ENCODE peak calls at places on chromosomes 5 and 9, in nine cellular contexts. J is stomach, G is adrenal gland, F is esophagus squamous epithelium, Z is tibial nerve, K is heart left ventricle, T is H54, A is sigmoid colon, H is lower leg skin. W is an unnamed sample.

GRCh38 chr9:127698985-127699670 is 7.7 kb upstream of the CFAP157 start:
- DNase-seq in A (peak; percentile 99), T (no peak), K (peak; percentile 98), J (peak; percentile 96), G (peak; percentile 99), H (peak; percentile 98), Z (peak; percentile 96), F (peak; percentile 84), W (peak; percentile 88)

GRCh38 chr9:79425840-79426239 is 145.9 kb upstream of the TLE4 start:
- DNase-seq in Z (no peak), A (no peak), H (no peak), J (no peak), T (no peak), G (no peak), F (no peak), K (no peak), W (no peak)

GRCh38 chr9:134253596-134254205 is 72.6 kb upstream of the RXRA start:
- DNase-seq in T (no peak), F (no peak), Z (no peak), G (peak; percentile 55), K (no peak), A (no peak), H (no peak), J (no peak), W (no peak)

GRCh38 chr5:97471951-97472350 is 288.9 kb upstream of the RIOK2 start:
- DNase-seq in J (no peak), T (no peak), F (no peak), K (no peak), Z (no peak), G (no peak), A (no peak), H (no peak), W (no peak)

GRCh38 chr9:125758986-125759811 is 12.0 kb downstream of the PBX3 start:
- DNase-seq in T (no peak), K (peak; percentile 31), F (no peak), A (peak; percentile 66), H (no peak), Z (no peak), G (peak; percentile 25), J (no peak), W (no peak)

GRCh38 chr5:83714780-83715179 is 5.9 kb downstream of the HAPLN1 start:
- DNase-seq in K (no peak), F (no peak), Z (no peak), J (no peak), G (no peak), A (no peak), H (no peak), T (no peak), W (no peak)

GRCh38 chr9:77751341-77752091 is 103.4 kb upstream of the GNA14 start:
- DNase-seq in G (peak; percentile 19), F (no peak), J (no peak), K (no peak), A (no peak), H (no peak), Z (no peak), T (peak; percentile 35), W (no peak)

GRCh38 chr9:14322211-14323082 is 8.5 kb upstream of the NFIB start:
- DNase-seq in Z (peak; percentile 86), T (peak; percentile 77), J (peak; percentile 94), K (peak; percentile 96), A (peak; percentile 96), H (peak; percentile 88), F (peak; percentile 54), G (peak; percentile 91), W (peak; percentile 66)

GRCh38 chr5:118875131-118875530 is 113.2 kb downstream of the DTWD2 start:
- DNase-seq in Z (no peak), G (no peak), T (no peak), A (no peak), K (no peak), F (no peak), J (no peak), H (no peak), W (no peak)

GRCh38 chr9:124262596-124263045 is 4.9 kb downstream of the NEK6 start:
- DNase-seq in Z (no peak), A (no peak), T (no peak), H (no peak), J (no peak), F (no peak), G (no peak), K (no peak), W (no peak)

GRCh38 chr5:159105318-159106053 is 5.8 kb upstream of the EBF1 start:
- DNase-seq in J (no peak), K (peak; percentile 21), F (no peak), G (no peak), H (no peak), Z (no peak), T (no peak), A (no peak), W (no peak)

GRCh38 chr5:16192311-16192710 is 12.7 kb upstream of the MARCHF11 start:
- DNase-seq in F (no peak), K (no peak), T (no peak), Z (no peak), A (no peak), H (no peak), G (no peak), J (no peak), W (no peak)

GRCh38 chr9:33813712-33814641 is 3.0 kb upstream of the UBE2R2 start:
- DNase-seq in J (no peak), H (no peak), Z (no peak), T (peak; percentile 62), A (no peak), G (no peak), K (no peak), F (no peak), W (no peak)

DNA sequence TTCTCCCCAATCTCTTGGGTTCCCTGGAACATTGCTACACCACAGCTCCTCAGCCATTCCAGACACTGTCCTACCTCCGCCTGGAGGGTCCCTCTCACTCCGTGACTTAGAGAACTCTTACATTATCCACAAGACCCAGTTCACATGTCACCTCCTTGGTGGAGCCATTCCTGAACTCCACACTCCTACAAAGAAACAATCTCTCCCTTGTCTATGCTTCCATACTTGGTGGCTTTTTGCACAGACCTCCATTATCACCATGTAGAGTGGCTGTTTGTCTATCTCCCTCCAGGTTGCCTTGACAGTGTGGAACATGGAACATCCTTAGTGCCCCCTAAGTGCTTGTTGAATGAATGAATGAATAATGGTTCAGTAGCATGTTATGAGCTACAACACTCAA is 105.9 kb downstream of the PAX5 start:
- DNase-seq in T (no peak), Z (no peak), H (no peak), A (no peak), F (no peak), G (no peak), J (no peak), K (no peak), W (no peak)
- TF ChIP-seq POLR2A in T (no peak), Z (no peak), H (no peak), A (no peak), F (no peak), G (no peak), J (no peak), K (no peak), W (peak; percentile 48)

GRCh38 chr9:120480707-120481106 is 99.3 kb downstream of the CDK5RAP2 start:
- DNase-seq in Z (no peak), F (no peak), J (no peak), G (peak; percentile 26), H (peak; percentile 29), A (no peak), T (peak; percentile 36), K (peak; percentile 24), W (no peak)

GRCh38 chr9:120475341-120475740 is 104.6 kb downstream of the CDK5RAP2 start:
- DNase-seq in H (peak; percentile 50), J (no peak), Z (no peak), G (no peak), T (no peak), F (no peak), A (no peak), K (peak; percentile 45), W (no peak)

GRCh38 chr9:120478208-120478607 is 101.8 kb downstream of the CDK5RAP2 start:
- DNase-seq in J (no peak), F (no peak), A (no peak), T (no peak), K (no peak), G (no peak), H (no peak), Z (no peak), W (no peak)

GRCh38 chr9:120474579-120475243 is 105.3 kb downstream of the CDK5RAP2 start:
- DNase-seq in Z (no peak), A (no peak), H (no peak), T (no peak), G (no peak), F (no peak), J (no peak), K (no peak), W (no peak)

GRCh38 chr9:120477534-120478001 is 102.4 kb downstream of the CDK5RAP2 start:
- DNase-seq in F (no peak), T (peak; percentile 72), G (peak; percentile 64), J (peak; percentile 57), Z (peak; percentile 33), K (peak; percentile 56), H (peak; percentile 60), A (peak; percentile 68), W (peak; percentile 13)
- TF ChIP-seq POLR2A in F (no peak), T (no peak), G (no peak), J (no peak), Z (no peak), K (no peak), H (no peak), A (no peak), W (no peak)

DNA sequence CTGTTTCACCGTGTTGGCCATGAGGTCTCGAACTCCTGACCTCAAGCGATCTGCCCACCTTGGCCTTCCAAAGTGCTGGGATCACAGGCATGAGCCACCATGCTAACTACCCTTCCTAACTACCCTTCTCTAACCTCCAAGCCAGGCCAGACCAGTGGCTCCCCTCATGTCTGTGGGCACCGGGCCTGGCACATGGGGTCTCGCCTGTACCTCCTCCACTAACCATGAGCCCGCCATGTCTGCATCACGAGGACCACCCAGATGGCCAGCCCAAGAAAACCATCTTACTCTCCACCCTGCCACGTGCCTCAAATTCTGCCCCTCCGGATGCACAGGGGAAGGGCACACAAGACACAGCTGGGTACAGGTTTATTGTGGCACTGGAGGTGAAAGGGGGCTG is 9.6 kb upstream of the DBN1 start:
- DNase-seq in H (no peak), K (no peak), T (no peak), A (no peak), J (no peak), F (no peak), G (no peak), Z (no peak), W (no peak)
- TF ChIP-seq POLR2A in H (no peak), K (no peak), T (no peak), A (no peak), J (no peak), F (no peak), G (no peak), Z (no peak), W (no peak)

DNA sequence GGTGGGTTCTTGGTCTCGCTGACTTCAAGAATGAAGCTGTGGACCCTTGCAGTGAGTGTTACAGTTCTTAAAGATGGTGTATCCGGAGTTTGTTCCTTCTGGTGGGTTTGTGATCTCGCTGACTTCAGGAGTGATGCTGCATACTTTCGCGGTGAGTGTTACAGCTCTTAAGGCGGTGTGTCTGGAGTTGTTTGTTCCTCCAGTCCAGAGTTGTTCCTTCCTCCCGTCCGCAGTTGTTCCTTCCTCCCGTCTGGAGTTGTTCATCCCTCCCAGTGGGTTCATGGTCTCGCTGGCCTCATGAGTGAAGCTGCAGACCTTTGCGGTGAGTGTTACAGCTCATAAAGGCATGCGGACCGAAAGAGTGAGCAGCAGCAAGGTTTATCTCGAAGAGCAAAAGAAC is 159.6 kb upstream of the ADAMTSL1 start:
- DNase-seq in Z (no peak), J (no peak), K (no peak), T (no peak), F (no peak), G (no peak), H (no peak), A (no peak), W (no peak)
- TF ChIP-seq POLR2A in Z (no peak), J (no peak), K (no peak), T (no peak), F (no peak), G (no peak), H (no peak), A (no peak), W (no peak)

W was measured in GM12892.